ENCODE peak calls at places on chromosomes 4 and X, in seven cellular contexts. H is transverse colon, C is fibroblast of lung, W is pancreas, L is tibial nerve, A is mammary epithelial cell, G is astrocyte. D is an unnamed sample.
A peak's percentile ranks its signal among the peaks of the same experiment; 100 is the strongest.

GRCh38 chrX:20252392-20253231 is 14.1 kb downstream of the RPS6KA3 start:
- DNase-seq in H (peak; percentile 81), C (peak; percentile 24), W (peak; percentile 53), L (no peak), A (peak; percentile 42), G (peak; percentile 19), D (peak; percentile 67)

GRCh38 chr4:87589531-87589930 is 18.8 kb upstream of the DSPP start:
- DNase-seq in H (no peak), C (peak; percentile 98), W (no peak), L (no peak), A (peak; percentile 80), G (peak; percentile 97), D (peak; percentile 97)

GRCh38 chrX:136170109-136170800 is 22.9 kb downstream of the FHL1 start:
- DNase-seq in H (no peak), C (peak; percentile 45), W (no peak), L (no peak), A (no peak), G (peak; percentile 23), D (peak; percentile 63)

GRCh38 chr4:176125063-176125462 is 59.4 kb downstream of the WDR17 start:
- DNase-seq in H (no peak), C (peak; percentile 23), W (no peak), L (no peak), A (no peak), G (peak; percentile 23), D (peak; percentile 4)

GRCh38 chr4:125313497-125313896 is 1.3 kb upstream of the FAT4 start:
- DNase-seq in H (no peak), C (peak; percentile 78), W (no peak), L (no peak), A (peak; percentile 72), G (peak; percentile 73), D (peak; percentile 95)

GRCh38 chrX:45322820-45323219 is 122.1 kb upstream of the DIPK2B start:
- DNase-seq in H (no peak), C (peak; percentile 52), W (no peak), L (no peak), A (peak; percentile 46), G (peak; percentile 22), D (peak; percentile 56)

GRCh38 chr4:27692098-27692679 is 831.5 kb downstream of the STIM2 start:
- DNase-seq in H (no peak), C (peak; percentile 8), W (no peak), L (no peak), A (peak; percentile 32), G (peak; percentile 3), D (peak; percentile 63)

GRCh38 chr4:76896731-76897521 is 1.0 kb downstream of the SOWAHB start:
- DNase-seq in H (peak; percentile 58), C (peak; percentile 41), W (peak; percentile 89), L (no peak), A (peak; percentile 48), G (peak; percentile 18), D (peak; percentile 23)

GRCh38 chr4:78845469-78845868 is 69.3 kb downstream of the BMP2K start:
- DNase-seq in H (no peak), C (no peak), W (no peak), L (no peak), A (no peak), G (no peak), D (peak; percentile 32)

GRCh38 chr4:42397635-42398447 is 553 bp downstream of the SHISA3 start:
- DNase-seq in H (no peak), C (peak; percentile 37), W (peak; percentile 75), L (no peak), A (peak; percentile 25), G (peak; percentile 17), D (no peak)
- H3K4me3 ChIP-seq in H (peak overlapping the region; percentile 31), C (peak overlapping the region; percentile 19), W (peak overlapping the region; percentile 59), L (peak overlapping the region; percentile 69), A (no peak overlapping the region), G (peak overlapping the region; percentile 53), D (peak overlapping the region; percentile 30)

DNA sequence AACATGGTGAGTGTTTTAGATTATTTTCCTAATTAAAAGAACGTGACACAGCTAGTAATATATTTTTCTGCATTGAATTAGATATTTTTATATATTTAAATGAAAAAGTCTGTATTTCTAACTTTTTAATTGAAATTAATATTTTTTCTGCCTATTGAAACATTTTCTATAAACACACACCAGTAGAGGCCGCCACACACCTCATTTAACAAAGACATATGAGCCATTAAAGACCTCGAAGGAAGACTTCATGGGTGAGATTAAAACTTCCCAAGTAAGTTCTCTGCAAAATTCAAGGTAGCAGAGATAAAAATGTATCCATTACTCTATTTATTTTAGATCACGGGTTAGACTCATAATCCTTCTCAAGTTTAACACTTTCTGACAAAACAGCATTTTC is 8.3 kb downstream of the SLITRK2 start:
- DNase-seq in H (no peak), C (no peak), W (no peak), L (no peak), A (no peak), G (no peak), D (peak; percentile 4)
- TF ChIP-seq CTCF in H (no peak), C (no peak), W (no peak), L (no peak), A (peak; percentile 28), G (peak; percentile 19), D (no peak)

GRCh38 chr4:104393649-104394048 is 101.0 kb downstream of the CXXC4 start:
- DNase-seq in H (no peak), C (no peak), W (no peak), L (no peak), A (peak; percentile 13), G (no peak), D (no peak)

GRCh38 chr4:104395219-104395618 is 99.5 kb downstream of the CXXC4 start:
- DNase-seq in H (no peak), C (peak; percentile 53), W (no peak), L (no peak), A (no peak), G (peak; percentile 49), D (no peak)

DNA sequence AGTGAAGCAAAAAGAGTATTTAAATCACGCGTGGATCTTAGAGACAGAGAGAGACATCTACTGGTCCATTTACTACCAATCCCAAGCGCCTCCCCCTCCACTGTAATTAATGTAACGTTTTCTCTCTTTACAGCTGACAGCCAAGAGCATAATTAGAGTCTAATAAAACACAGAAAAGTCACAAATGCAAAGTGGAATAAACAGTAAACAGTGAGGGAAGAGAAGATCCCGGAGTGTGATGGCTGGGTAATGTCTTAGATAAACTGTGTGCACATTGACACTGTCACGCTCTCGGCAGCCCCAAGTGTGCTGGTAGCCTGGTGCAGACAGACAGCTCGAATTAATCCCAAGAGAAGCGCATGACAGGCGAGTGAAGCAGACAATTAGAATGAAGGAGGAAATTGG is 100.3 kb downstream of the CXXC4 start:
- DNase-seq in H (no peak), C (no peak), W (no peak), L (no peak), A (no peak), G (no peak), D (no peak)
- H3K4me3 ChIP-seq in H (no peak overlapping the region), C (no peak overlapping the region), W (no peak overlapping the region), L (no peak overlapping the region), A (no peak overlapping the region), G (peak overlapping the region; percentile 38), D (no peak overlapping the region)

DNA sequence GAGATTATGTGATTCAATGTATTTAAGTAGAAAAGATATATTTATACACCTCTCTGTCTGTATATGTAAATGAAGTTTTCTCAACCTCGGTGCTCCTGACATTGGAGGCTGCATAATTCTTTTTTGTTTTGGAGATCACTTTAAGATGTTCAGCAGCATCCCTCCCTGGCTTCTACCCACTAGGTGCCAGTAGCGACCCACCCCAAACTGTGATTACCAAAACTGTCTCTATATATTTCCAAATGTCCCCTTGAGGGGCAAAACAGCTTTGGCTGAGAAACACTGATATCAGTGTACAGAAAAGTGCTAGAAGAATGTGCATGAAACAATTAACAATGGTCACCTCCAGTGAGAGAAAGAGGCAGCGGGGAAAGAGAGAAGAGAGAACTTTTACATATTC is 51.2 kb downstream of the DCX start:
- DNase-seq in H (no peak), C (no peak), W (no peak), L (no peak), A (no peak), G (no peak), D (no peak)
- TF ChIP-seq CTCF in H (no peak), C (no peak), W (no peak), L (no peak), A (no peak), G (no peak), D (no peak)

GRCh38 chr4:5713861-5714260 is 2.9 kb downstream of the EVC start:
- DNase-seq in H (no peak), C (no peak), W (no peak), L (no peak), A (no peak), G (no peak), D (no peak)
- H3K4me3 ChIP-seq in H (no peak overlapping the region), C (no peak overlapping the region), W (no peak overlapping the region), L (no peak overlapping the region), A (no peak overlapping the region), G (no peak overlapping the region), D (no peak overlapping the region)

GRCh38 chr4:36824682-36825081 is 419.9 kb upstream of the NWD2 start:
- DNase-seq in H (no peak), C (no peak), W (no peak), L (no peak), A (no peak), G (no peak), D (no peak)
- TF ChIP-seq CTCF in H (no peak), C (no peak), W (no peak), L (no peak), A (no peak), G (no peak), D (no peak)

GRCh38 chr4:185211641-185212040 is 2.2 kb downstream of the SNX25 start:
- DNase-seq in H (no peak), C (no peak), W (no peak), L (no peak), A (no peak), G (no peak), D (no peak)
- H3K4me3 ChIP-seq in H (no peak overlapping the region), C (peak overlapping the region; percentile 91), W (peak overlapping the region; percentile 64), L (peak overlapping the region; percentile 83), A (no peak overlapping the region), G (peak overlapping the region; percentile 86), D (no peak overlapping the region)

GRCh38 chrX:153438522-153438921 is 7.3 kb downstream of the TREX2 start:
- DNase-seq in H (no peak), C (peak; percentile 18), W (no peak), L (no peak), A (no peak), G (peak; percentile 15), D (peak; percentile 61)
- TF ChIP-seq CTCF in H (no peak), C (peak; percentile 38), W (no peak), L (no peak), A (peak; percentile 22), G (peak; percentile 20), D (peak; percentile 64)

GRCh38 chr4:165331823-165332222 is 4.4 kb downstream of the MSMO1 start:
- DNase-seq in H (no peak), C (no peak), W (no peak), L (no peak), A (no peak), G (no peak), D (no peak)
- H3K4me3 ChIP-seq in H (no peak overlapping the region), C (peak overlapping the region; percentile 16), W (no peak overlapping the region), L (no peak overlapping the region), A (peak overlapping the region; percentile 29), G (peak overlapping the region; percentile 45), D (peak overlapping the region; percentile 33)